ENCODE peak calls at places on chromosomes 1 and 21, in four cellular contexts. X is tibial artery; E is CD8-positive, alpha-beta T cell; J is ovary. B is an unnamed sample.

GRCh38 chr21:45258476-45258875 is 29.2 kb downstream of the POFUT2 start:
- DNase-seq in J (no peak), X (peak; percentile 60), E (no peak), B (no peak)

GRCh38 chr1:14869197-14869596 is 270.7 kb downstream of the KAZN start:
- DNase-seq in X (no peak), J (no peak), E (no peak), B (no peak)

GRCh38 chr1:164320780-164321683 is 238.0 kb upstream of the PBX1 start:
- DNase-seq in X (no peak), J (peak; percentile 12), E (no peak), B (peak; percentile 53)

GRCh38 chr1:42998381-42998780 is 39.7 kb upstream of the SLC2A1 start:
- DNase-seq in J (no peak), X (no peak), E (no peak), B (no peak)

GRCh38 chr1:79290927-79291474 is 284.5 kb upstream of the ADGRL4 start:
- DNase-seq in J (no peak), X (no peak), E (no peak), B (no peak)

GRCh38 chr1:110893908-110894490 is 21.1 kb downstream of the CD53 start:
- DNase-seq in J (no peak), X (no peak), E (no peak), B (no peak)

GRCh38 chr1:154696001-154696400 is 88.0 kb upstream of the ADAR start:
- DNase-seq in E (no peak), J (no peak), X (no peak), B (peak; percentile 21)

GRCh38 chr1:107477233-107477632 is 336.4 kb downstream of the NTNG1 start:
- DNase-seq in E (no peak), J (no peak), X (no peak), B (no peak)

GRCh38 chr1:204837440-204838084 is 33.1 kb upstream of the NFASC start:
- DNase-seq in X (no peak), E (no peak), J (peak; percentile 48), B (peak; percentile 69)

GRCh38 chr1:162670928-162671663 is 38.8 kb downstream of the DDR2 start:
- DNase-seq in X (no peak), J (peak; percentile 24), E (no peak), B (peak; percentile 66)

GRCh38 chr1:236471096-236471495 is 52.7 kb upstream of the LGALS8 start:
- DNase-seq in E (no peak), J (no peak), X (no peak), B (no peak)

GRCh38 chr21:46500224-46500861 is 41.7 kb downstream of the DIP2A start:
- DNase-seq in X (no peak), E (no peak), J (no peak), B (peak; percentile 29)

GRCh38 chr21:36075171-36075570 is 5.3 kb downstream of the CBR1 start:
- DNase-seq in E (no peak), J (no peak), X (no peak), B (no peak)

GRCh38 chr1:222798975-222799374 is 15.9 kb upstream of the DISP1 start:
- DNase-seq in X (no peak), J (no peak), E (no peak), B (no peak)

GRCh38 chr1:222792744-222793143 is 22.1 kb upstream of the DISP1 start:
- DNase-seq in X (no peak), J (no peak), E (no peak), B (peak; percentile 43)

GRCh38 chr1:222798111-222798510 is 16.7 kb upstream of the DISP1 start:
- DNase-seq in E (no peak), J (no peak), X (no peak), B (no peak)

GRCh38 chr1:222791006-222791710 is 23.7 kb upstream of the DISP1 start:
- DNase-seq in E (no peak), J (no peak), X (no peak), B (peak; percentile 67)

GRCh38 chr1:222794656-222795474 is 20.0 kb upstream of the DISP1 start:
- DNase-seq in X (no peak), J (no peak), E (no peak), B (no peak)
- TF ChIP-seq CTCF in X (no peak), J (no peak), E (no peak), B (no peak)

GRCh38 chr1:169521226-169521625 is 35.5 kb upstream of the SLC19A2 start:
- DNase-seq in E (no peak), J (no peak), X (no peak), B (no peak)
- H3K4me1 ChIP-seq in E (no peaks in the 10 kb centered on the region), J (no peaks in the 10 kb centered on the region), X (no peaks in the 10 kb centered on the region), B (no peaks in the 10 kb centered on the region)

GRCh38 chr1:7702365-7702764 is 68.7 kb upstream of the VAMP3 start:
- DNase-seq in X (no peak), J (no peak), E (no peak), B (no peak)
- H3K4me3 ChIP-seq in X (no peak overlapping the region), J (no peak overlapping the region), E (no peak overlapping the region), B (no peak overlapping the region)

GRCh38 chr1:150869683-150870082 is 6.7 kb downstream of the ARNT start:
- DNase-seq in J (no peak), E (no peak), X (no peak), B (no peak)
- TF ChIP-seq CTCF in J (no peak), E (no peak), X (no peak), B (no peak)

GRCh38 chr1:10740123-10740522 is 56.3 kb downstream of the CASZ1 start:
- DNase-seq in X (no peak), J (no peak), E (no peak), B (no peak)
- H3K4me1 ChIP-seq in X (no peaks in the 10 kb centered on the region), J (peaks cover 2% of the 10 kb centered on the region), E (no peaks in the 10 kb centered on the region), B (peaks cover 50% of the 10 kb centered on the region)

GRCh38 chr21:43299441-43300277 is 127.3 kb downstream of the SIK1 start:
- DNase-seq in X (no peak), E (no peak), J (peak; percentile 69), B (peak; percentile 42)
- H3K4me3 ChIP-seq in X (no peak overlapping the region), E (no peak overlapping the region), J (no peak overlapping the region), B (no peak overlapping the region)

GRCh38 chr1:109490029-109490933 is 3.6 kb upstream of the CYB561D1 start:
- DNase-seq in X (no peak), E (peak; percentile 59), J (peak; percentile 64), B (peak; percentile 77)

GRCh38 chr1:109488696-109489095 is 5.0 kb downstream of the ATXN7L2 start:
- DNase-seq in E (no peak), J (no peak), X (no peak), B (no peak)

GRCh38 chr1:109491372-109491771 is 2.5 kb upstream of the CYB561D1 start:
- DNase-seq in X (no peak), E (no peak), J (no peak), B (no peak)

GRCh38 chr1:109493227-109493626 is 667 bp upstream of the CYB561D1 start:
- DNase-seq in J (no peak), E (no peak), X (no peak), B (no peak)

DNA sequence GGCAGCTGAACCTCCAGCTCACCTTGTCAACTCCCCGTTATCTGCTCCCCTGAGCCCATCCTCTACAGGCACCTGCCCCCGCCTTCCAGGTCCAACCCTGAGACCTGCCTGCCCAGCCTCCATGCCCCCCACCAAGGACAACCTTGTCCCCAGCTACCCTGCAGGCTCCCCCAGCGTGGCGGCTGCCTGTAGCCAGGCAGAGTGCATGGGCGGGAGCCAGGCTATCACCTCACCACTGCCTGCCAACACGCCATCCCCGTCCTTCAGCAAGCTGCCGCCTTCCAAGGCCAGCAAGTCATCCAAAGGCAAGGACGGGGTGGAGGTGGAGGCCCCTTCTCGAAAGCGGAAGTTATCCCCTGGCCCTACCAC is 3.0 kb upstream of the CYB561D1 start:
- DNase-seq in J (no peak), E (no peak), X (no peak), B (no peak)
- TF ChIP-seq CTCF in J (no peak), E (peak; percentile 12), X (no peak), B (no peak)